ENCODE peak calls at places on chromosomes 7 and 10, in five cellular contexts. K, B, G, J and P are unnamed samples.

GRCh38 chr7:140546947-140547346 is 67.6 kb upstream of the MKRN1 start:
- DNase-seq in K (no peak), B (no peak), G (no peak), J (no peak), P (no peak)

GRCh38 chr7:84154991-84155781 is 39.4 kb downstream of the SEMA3A start:
- DNase-seq in K (peak), B (no peak), G (no peak), J (no peak), P (no peak)

GRCh38 chr7:155497149-155497901 is 39.4 kb downstream of the EN2 start:
- DNase-seq in K (no peak), B (no peak), G (no peak), J (no peak), P (no peak)

GRCh38 chr7:151433721-151434400 is 6.1 kb downstream of the CRYGN start:
- DNase-seq in K (no peak), B (no peak), G (no peak), J (no peak), P (no peak)

GRCh38 chr7:151539055-151539714 is 19.5 kb upstream of the RHEB start:
- DNase-seq in K (no peak), B (no peak), G (peak), J (no peak), P (no peak)

GRCh38 chr10:78802866-78803265 is 265.9 kb upstream of the ZMIZ1 start:
- DNase-seq in K (peak), B (peak), G (no peak), J (no peak), P (peak)

GRCh38 chr7:142711722-142712616 is 37.3 kb upstream of the PRSS1 start:
- DNase-seq in K (peak), B (no peak), G (peak), J (no peak), P (peak)

GRCh38 chr7:111813306-111813705 is 251.0 kb upstream of the IMMP2L start:
- DNase-seq in K (no peak), B (no peak), G (no peak), J (no peak), P (no peak)

GRCh38 chr7:44051611-44052220 is 7.2 kb downstream of the DBNL start:
- DNase-seq in K (no peak), B (no peak), G (no peak), J (no peak), P (no peak)

GRCh38 chr10:50579491-50580259 is 44.1 kb downstream of the SGMS1 start:
- DNase-seq in K (no peak), B (no peak), G (no peak), J (no peak), P (no peak)

GRCh38 chr7:105935250-105935649 is 27.8 kb upstream of the CDHR3 start:
- DNase-seq in K (no peak), B (no peak), G (no peak), J (no peak), P (no peak)

GRCh38 chr10:72315054-72315453 is 39.7 kb downstream of the DNAJB12 start:
- DNase-seq in K (no peak), B (no peak), G (no peak), J (no peak), P (no peak)

GRCh38 chr7:104552102-104552501 is 223.7 kb downstream of the LHFPL3 start:
- DNase-seq in K (peak), B (peak), G (peak), J (no peak), P (peak)

GRCh38 chr7:99623091-99623693 is 6.4 kb downstream of the ZSCAN25 start:
- DNase-seq in K (no peak), B (no peak), G (no peak), J (no peak), P (no peak)

GRCh38 chr7:131480384-131481315 is 75.8 kb downstream of the PODXL start:
- DNase-seq in K (no peak), B (no peak), G (peak), J (no peak), P (peak)

GRCh38 chr10:77837248-77837924 is 89.2 kb downstream of the DLG5 start:
- DNase-seq in K (peak), B (no peak), G (peak), J (peak), P (no peak)

GRCh38 chr10:75399461-75400162 is 2.0 kb downstream of the ZNF503 start:
- DNase-seq in K (peak), B (peak), G (peak), J (peak), P (peak)

GRCh38 chr10:101624526-101625102 is 36.5 kb downstream of the DPCD start:
- DNase-seq in K (peak), B (no peak), G (no peak), J (no peak), P (peak)

GRCh38 chr7:80294321-80294720 is 159.7 kb downstream of the GNAI1 start:
- DNase-seq in K (peak), B (no peak), G (peak), J (no peak), P (peak)

GRCh38 chr10:7370511-7370910 is 40.3 kb downstream of the SFMBT2 start:
- DNase-seq in K (no peak), B (no peak), G (no peak), J (no peak), P (no peak)

GRCh38 chr7:128427289-128427891 is 17.6 kb upstream of the IMPDH1 start:
- DNase-seq in K (peak), B (no peak), G (peak), J (no peak), P (peak)

GRCh38 chr7:121392277-121393004 is 3.7 kb downstream of the FAM3C start:
- DNase-seq in K (no peak), B (no peak), G (no peak), J (no peak), P (no peak)

GRCh38 chr10:72223743-72224101 is 7.6 kb upstream of the ASCC1 start:
- DNase-seq in K (peak), B (no peak), G (peak), J (no peak), P (peak)

GRCh38 chr7:128890306-128891109 is 20.0 kb downstream of the KCP start:
- DNase-seq in K (no peak), B (no peak), G (no peak), J (no peak), P (no peak)

GRCh38 chr7:102821994-102822747 is 73.4 kb downstream of the FAM185A start:
- DNase-seq in K (peak), B (no peak), G (no peak), J (no peak), P (no peak)

GRCh38 chr10:98246911-98247820 is 20.8 kb downstream of the LOXL4 start:
- DNase-seq in K (peak), B (no peak), G (no peak), J (no peak), P (no peak)

GRCh38 chr7:14420768-14421167 is 431.3 kb upstream of the ETV1 start:
- DNase-seq in K (no peak), B (no peak), G (no peak), J (no peak), P (no peak)

GRCh38 chr7:111274882-111275281 is 184.0 kb downstream of the LRRN3 start:
- DNase-seq in K (peak), B (no peak), G (peak), J (no peak), P (peak)

GRCh38 chr10:103690281-103690680 is 165.1 kb downstream of the SH3PXD2A start:
- DNase-seq in K (peak), B (no peak), G (no peak), J (no peak), P (peak)

GRCh38 chr10:30781571-30782542 is 152.3 kb upstream of the LYZL2 start:
- DNase-seq in K (no peak), B (no peak), G (no peak), J (no peak), P (no peak)

GRCh38 chr7:82745117-82745516 is 301.5 kb upstream of the CACNA2D1 start:
- DNase-seq in K (no peak), B (no peak), G (no peak), J (no peak), P (peak)

GRCh38 chr7:105621617-105622016 is 40.3 kb upstream of the EFCAB10 start:
- DNase-seq in K (peak), B (peak), G (no peak), J (no peak), P (peak)

GRCh38 chr10:10826125-10826524 is 191.5 kb upstream of the CELF2 start:
- DNase-seq in K (peak), B (no peak), G (peak), J (no peak), P (peak)

GRCh38 chr7:19957664-19958063 is 184.2 kb upstream of the TMEM196 start:
- DNase-seq in K (peak), B (no peak), G (peak), J (no peak), P (peak)

GRCh38 chr7:47102442-47102841 is 479.5 kb downstream of the TNS3 start:
- DNase-seq in K (no peak), B (no peak), G (no peak), J (no peak), P (no peak)

GRCh38 chr7:47104206-47104549 is 477.7 kb downstream of the TNS3 start:
- DNase-seq in K (no peak), B (no peak), G (no peak), J (no peak), P (no peak)

GRCh38 chr7:47100148-47100547 is 481.8 kb downstream of the TNS3 start:
- DNase-seq in K (no peak), B (no peak), G (no peak), J (no peak), P (no peak)

GRCh38 chr7:47103498-47104205 is 478.3 kb downstream of the TNS3 start:
- DNase-seq in K (no peak), B (no peak), G (no peak), J (no peak), P (no peak)

DNA sequence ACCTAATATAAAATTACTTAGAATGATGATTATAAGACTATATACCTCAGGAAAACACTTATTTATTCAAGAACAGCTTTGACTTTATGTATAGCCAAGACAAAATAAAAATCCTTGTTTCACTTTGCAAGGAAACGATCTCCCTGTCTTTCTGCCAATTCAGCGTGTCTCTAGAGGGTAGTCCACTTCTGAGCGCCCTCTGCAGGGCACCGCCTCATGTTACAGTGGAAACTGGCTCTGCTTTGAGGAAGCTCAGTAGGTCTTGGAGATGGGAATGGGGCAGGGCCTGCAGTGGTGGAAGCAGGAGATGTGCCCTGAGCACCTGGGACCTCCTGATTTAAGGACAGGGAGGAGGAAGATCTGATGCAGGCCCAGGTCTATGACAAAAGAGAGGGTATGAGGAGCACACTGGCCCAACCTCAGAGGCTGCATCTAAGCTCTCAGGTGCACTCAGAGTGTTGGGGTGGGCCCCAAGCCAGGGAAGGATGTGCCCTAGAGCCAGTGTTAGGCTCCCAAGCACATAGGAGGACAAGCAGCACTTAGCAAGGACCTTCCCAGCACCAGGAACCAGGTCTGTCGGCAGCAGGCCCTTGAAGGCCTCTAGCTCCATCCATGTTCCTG is 481.0 kb downstream of the TNS3 start:
- DNase-seq in K (peak), B (peak), G (peak), J (no peak), P (peak)
- TF ChIP-seq CTCF in K (peak), B (peak), G (peak), J (no peak), P (peak)

GRCh38 chr10:28664369-28664740 is 13.0 kb upstream of the BAMBI start:
- DNase-seq in K (peak), B (no peak), G (peak), J (no peak), P (peak)

GRCh38 chr10:28666751-28667467 is 10.4 kb upstream of the BAMBI start:
- DNase-seq in K (no peak), B (no peak), G (no peak), J (no peak), P (no peak)

GRCh38 chr10:28674782-28675181 is 2.5 kb upstream of the BAMBI start:
- DNase-seq in K (no peak), B (no peak), G (no peak), J (no peak), P (no peak)

GRCh38 chr10:28668363-28669226 is 8.7 kb upstream of the BAMBI start:
- DNase-seq in K (no peak), B (peak), G (peak), J (no peak), P (peak)

GRCh38 chr10:28669227-28670173 is 7.8 kb upstream of the BAMBI start:
- DNase-seq in K (no peak), B (no peak), G (no peak), J (no peak), P (no peak)
- H3K4me3 ChIP-seq in K (peak), B (peak), G (peak), J (no peak), P (peak)

GRCh38 chr7:32142649-32143048 is 72.4 kb upstream of the PDE1C start:
- DNase-seq in K (peak), B (no peak), G (peak), J (no peak), P (peak)

GRCh38 chr7:32145911-32146310 is 75.7 kb upstream of the PDE1C start:
- DNase-seq in K (no peak), B (no peak), G (no peak), J (no peak), P (no peak)

GRCh38 chr7:32143271-32143670 is 73.1 kb upstream of the PDE1C start:
- DNase-seq in K (no peak), B (no peak), G (peak), J (no peak), P (no peak)

GRCh38 chr7:32140540-32140939 is 70.3 kb upstream of the PDE1C start:
- DNase-seq in K (no peak), B (no peak), G (no peak), J (no peak), P (no peak)
- TF ChIP-seq CTCF in K (no peak), B (no peak), G (peak), J (no peak), P (peak)

DNA sequence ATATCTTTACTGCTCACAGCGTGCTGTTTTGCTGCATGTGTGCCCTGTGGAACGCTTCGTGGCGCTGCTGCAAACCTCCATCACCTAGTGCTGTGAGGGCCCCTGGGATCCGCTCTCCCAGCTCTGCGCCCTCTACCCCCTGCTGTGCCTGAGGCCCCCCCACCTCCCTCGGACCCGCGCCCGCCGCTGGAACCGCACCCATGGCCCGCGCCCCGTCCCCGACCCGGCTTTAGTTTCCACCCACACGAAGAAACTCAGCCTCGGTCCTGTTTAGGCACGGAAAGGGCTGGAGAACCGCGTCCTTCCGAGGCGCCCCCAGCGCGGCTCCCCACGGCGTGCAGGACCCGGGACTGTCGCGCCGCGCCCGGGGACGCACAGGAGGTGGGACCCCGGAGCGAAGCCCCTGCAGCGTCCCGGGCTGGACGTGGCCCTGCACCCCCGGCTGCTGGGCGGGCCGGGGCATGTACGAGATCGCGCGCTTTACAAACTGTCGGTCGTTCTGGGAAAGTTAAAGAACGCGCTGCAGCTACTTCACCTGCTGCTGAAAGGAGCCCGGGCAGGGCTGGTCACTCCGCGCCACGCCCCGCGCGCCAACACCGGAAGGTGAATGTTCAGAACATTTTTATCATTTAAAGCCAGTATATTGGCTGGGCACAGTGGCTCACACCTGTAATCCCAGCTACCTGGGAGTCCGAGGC is 54.3 kb downstream of the BMS1 start:
- DNase-seq in K (peak), B (no peak), G (peak), J (no peak), P (peak)
- H3K4me3 ChIP-seq in K (no peak), B (peak), G (peak), J (no peak), P (peak)

GRCh38 chr7:1291846-1292765 is 59.4 kb downstream of the UNCX start:
- DNase-seq in K (no peak), B (no peak), G (no peak), J (no peak), P (no peak)
- TF ChIP-seq CTCF in K (no peak), B (no peak), G (no peak), J (no peak), P (no peak)

DNA sequence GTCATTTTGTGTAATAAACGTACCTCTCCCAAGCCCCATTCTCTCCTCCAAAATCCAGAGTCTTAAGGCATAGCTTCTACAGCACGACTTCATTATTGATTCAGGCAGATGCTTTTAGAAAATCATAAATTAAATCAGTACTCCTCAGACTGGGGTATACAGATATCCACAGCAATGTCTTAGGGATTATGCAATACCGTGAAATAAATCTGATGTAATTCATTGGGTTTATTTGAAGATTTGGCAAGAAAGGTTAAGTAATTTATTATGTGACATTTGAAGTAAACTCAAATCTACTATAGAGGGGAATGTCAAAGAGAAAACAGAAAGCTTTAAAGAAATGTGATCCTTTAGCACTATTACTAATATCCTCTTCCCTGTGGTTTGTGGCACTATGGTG is 246.1 kb upstream of the PLXDC2 start:
- DNase-seq in K (peak), B (no peak), G (no peak), J (no peak), P (no peak)
- H3K4me3 ChIP-seq in K (no peak), B (no peak), G (no peak), J (no peak), P (no peak)

DNA sequence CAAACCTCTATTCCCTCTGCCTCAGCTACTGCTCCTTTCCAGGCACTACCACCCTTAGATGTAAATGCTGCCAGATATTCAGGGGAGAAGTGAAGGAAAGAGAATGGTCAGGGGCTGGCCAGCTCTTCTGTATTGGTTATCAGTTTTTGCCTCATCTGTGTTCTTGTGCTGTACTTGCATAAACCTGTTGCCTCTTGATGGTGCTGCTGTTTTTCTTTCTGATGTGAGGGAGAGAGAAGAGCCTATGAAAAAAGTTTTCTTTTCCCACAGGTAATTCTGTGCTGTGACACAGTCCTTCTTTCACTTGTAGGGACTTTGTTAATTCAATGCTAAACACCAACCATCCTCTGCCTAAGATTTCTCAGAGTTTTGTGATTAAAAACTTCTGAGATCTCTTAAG is 57.5 kb downstream of the STK31 start:
- DNase-seq in K (no peak), B (no peak), G (no peak), J (no peak), P (no peak)
- TF ChIP-seq CTCF in K (no peak), B (no peak), G (no peak), J (no peak), P (no peak)

GRCh38 chr10:69037489-69037888 is 48.9 kb downstream of the KIFBP start:
- DNase-seq in K (no peak), B (no peak), G (no peak), J (no peak), P (no peak)
- H3K4me3 ChIP-seq in K (no peak), B (no peak), G (no peak), J (no peak), P (no peak)